ENCODE peak calls at places on chromosome 12, in four cellular contexts. P is amniotic stem cell, S is AG20443, A is HuH-7.5. O is an unnamed sample.

GRCh38 chr12:28870839-28871440 is 278.1 kb upstream of the FAR2 start:
- DNase-seq in P (no peak), S (no peak), A (no peak), O (no peak)

GRCh38 chr12:99529966-99530365 is 117.6 kb upstream of the GARIN6 start:
- DNase-seq in P (no peak), S (peak; percentile 9), A (no peak), O (peak; percentile 69)

GRCh38 chr12:5083955-5084849 is 40.5 kb downstream of the KCNA5 start:
- DNase-seq in P (peak; percentile 20), S (peak; percentile 72), A (peak; percentile 47), O (peak; percentile 68)

GRCh38 chr12:120801146-120801545 is 75.5 kb downstream of the ACADS start:
- DNase-seq in P (no peak), S (no peak), A (no peak), O (no peak)

GRCh38 chr12:27821259-27821973 is 41.4 kb upstream of the MANSC4 start:
- DNase-seq in P (peak; percentile 30), S (peak; percentile 81), A (peak; percentile 51), O (peak; percentile 67)

GRCh38 chr12:75120202-75120774 is 89.4 kb downstream of the KCNC2 start:
- DNase-seq in P (no peak), S (no peak), A (no peak), O (no peak)

GRCh38 chr12:97306121-97306520 is 156.5 kb upstream of the RMST start:
- DNase-seq in P (no peak), S (no peak), A (no peak), O (no peak)

GRCh38 chr12:79563021-79563739 is 127.6 kb downstream of the PAWR start:
- DNase-seq in P (no peak), S (no peak), A (no peak), O (no peak)

GRCh38 chr12:120115692-120116442 is 686 bp downstream of the RAB35 start:
- DNase-seq in P (no peak), S (no peak), A (peak; percentile 41), O (peak; percentile 76)

GRCh38 chr12:48569946-48570345 is at the start of gene LALBA:
- DNase-seq in P (no peak), S (no peak), A (no peak), O (no peak)

GRCh38 chr12:89632778-89633177 is 75.9 kb downstream of the ATP2B1 start:
- DNase-seq in P (no peak), S (no peak), A (peak; percentile 9), O (no peak)

GRCh38 chr12:71439362-71439612 is 311 bp upstream of the LGR5 start:
- DNase-seq in P (no peak), S (no peak), A (no peak), O (no peak)

GRCh38 chr12:10363922-10364838 is 25.7 kb downstream of the KLRK1 start:
- DNase-seq in P (no peak), S (peak; percentile 33), A (no peak), O (peak; percentile 77)

O was measured in islet precursor cell.